ENCODE peak calls at places on chromosomes 11 and 22, in eight cellular contexts. F is amygdala; K is adipocyte; Q is activated CD4-positive, alpha-beta T cell treated with anti-CD3 and anti-CD28 coated beads for 4 hours; S is NAMALWA; L is activated T-helper 1 cell treated with anti-CD3 and anti-CD28 coated beads, Interleukin-2, amount 50 U/mL, for 16 hours; N is activated CD8-positive, alpha-beta T cell treated with anti-CD3 and anti-CD28 coated beads, Interleukin-2, amount 10 ng/mL, durations not matched to agents 7 days and 5 days; R is AG04450. O is an unnamed sample.

GRCh38 chr22:46737105-46737975 is 712 bp downstream of the CERK start:
- DNase-seq in L (peak; percentile 28), Q (peak; percentile 28), R (no peak), K (peak; percentile 71), F (no peak), N (peak; percentile 65), S (peak; percentile 69), O (peak; percentile 31)

GRCh38 chr11:74195828-74196227 is 24.7 kb downstream of the PPME1 start:
- DNase-seq in F (no peak), K (no peak), S (no peak), L (no peak), Q (no peak), N (no peak), R (no peak), O (no peak)

GRCh38 chr11:129861702-129862107 is 33.7 kb downstream of the NFRKB start:
- DNase-seq in L (no peak), F (no peak), K (peak; percentile 84), Q (no peak), S (no peak), R (peak; percentile 86), N (no peak), O (peak; percentile 89)

GRCh38 chr22:29470159-29470855 is 9.7 kb upstream of the NEFH start:
- DNase-seq in S (peak; percentile 58), Q (peak; percentile 63), N (peak; percentile 81), K (no peak), F (no peak), R (no peak), L (peak; percentile 65), O (peak; percentile 70)

GRCh38 chr11:85310479-85310878 is 316.7 kb downstream of the DLG2 start:
- DNase-seq in Q (no peak), S (peak; percentile 28), R (no peak), N (no peak), K (no peak), F (no peak), L (no peak), O (no peak)

GRCh38 chr11:77287615-77288273 is 13.7 kb downstream of the GDPD4 start:
- DNase-seq in N (no peak), S (no peak), F (no peak), L (no peak), R (peak; percentile 74), K (peak; percentile 95), Q (no peak), O (peak; percentile 56)

GRCh38 chr11:10452211-10452767 is 2.8 kb upstream of the AMPD3 start:
- DNase-seq in S (no peak), Q (no peak), F (peak; percentile 38), N (peak; percentile 15), R (no peak), K (no peak), L (no peak), O (no peak)

GRCh38 chr11:33912405-33913361 is 20.8 kb upstream of the LMO2 start:
- DNase-seq in L (no peak), Q (no peak), N (no peak), S (peak; percentile 3), F (no peak), R (peak; percentile 59), K (peak; percentile 85), O (peak; percentile 59)

GRCh38 chr11:129710423-129710822 is 105.2 kb upstream of the TMEM45B start:
- DNase-seq in F (no peak), R (no peak), K (no peak), N (no peak), Q (no peak), S (no peak), L (no peak), O (no peak)

GRCh38 chr11:61734767-61735166 is 17.7 kb upstream of the MYRF start:
- DNase-seq in K (no peak), R (no peak), F (no peak), Q (no peak), N (no peak), L (no peak), S (no peak), O (no peak)

GRCh38 chr11:116782728-116783127 is 5.1 kb downstream of the ZPR1 start:
- DNase-seq in F (no peak), Q (no peak), K (no peak), S (no peak), L (no peak), R (no peak), N (no peak), O (no peak)

GRCh38 chr11:63906585-63906984 is 10.4 kb downstream of the RCOR2 start:
- DNase-seq in L (no peak), R (no peak), Q (peak; percentile 56), N (peak; percentile 62), F (no peak), K (peak; percentile 38), S (peak; percentile 45), O (no peak)

GRCh38 chr11:57460756-57461749 is 725 bp downstream of the RTN4RL2 start:
- DNase-seq in R (no peak), L (no peak), K (no peak), F (no peak), N (no peak), S (no peak), Q (no peak), O (no peak)

GRCh38 chr11:23236846-23237550 is 376.7 kb upstream of the CCDC179 start:
- DNase-seq in N (no peak), F (no peak), L (no peak), Q (no peak), K (peak; percentile 75), S (no peak), R (peak; percentile 29), O (no peak)

GRCh38 chr11:69158301-69159152 is 2.8 kb downstream of the SMIM38 start:
- DNase-seq in S (no peak), Q (no peak), N (no peak), L (no peak), R (no peak), K (no peak), F (no peak), O (no peak)

GRCh38 chr11:70671083-70671482 is 272.8 kb downstream of the CTTN start:
- DNase-seq in L (no peak), S (no peak), K (no peak), F (no peak), R (no peak), N (no peak), Q (no peak), O (no peak)

GRCh38 chr11:34366522-34366921 is 8.7 kb upstream of the ABTB2 start:
- DNase-seq in K (no peak), R (no peak), F (no peak), S (peak; percentile 9), Q (no peak), N (no peak), L (no peak), O (no peak)

GRCh38 chr11:119169272-119169719 is 771 bp downstream of the NLRX1 start:
- DNase-seq in N (peak; percentile 55), F (no peak), S (no peak), K (peak; percentile 24), Q (no peak), R (no peak), L (no peak), O (peak; percentile 48)

GRCh38 chr22:17159504-17159951 is 451 bp upstream of the HDHD5 start:
- DNase-seq in S (no peak), R (no peak), L (peak; percentile 5), F (no peak), Q (peak; percentile 57), K (peak; percentile 35), N (peak; percentile 45), O (no peak)

GRCh38 chr11:69298778-69299461 is 5.0 kb downstream of the MYEOV start:
- DNase-seq in N (no peak), R (no peak), K (no peak), L (no peak), F (no peak), Q (no peak), S (no peak), O (no peak)

GRCh38 chr22:22745225-22746060 is 101.0 kb downstream of the GGTLC2 start:
- DNase-seq in Q (peak; percentile 17), F (no peak), S (peak; percentile 64), L (no peak), R (no peak), K (peak; percentile 29), N (peak; percentile 57), O (peak; percentile 3)

GRCh38 chr22:32339190-32340012 is 18.3 kb upstream of the RFPL3 start:
- DNase-seq in F (no peak), L (no peak), S (no peak), Q (no peak), N (no peak), R (no peak), K (no peak), O (no peak)

GRCh38 chr11:27158763-27159679 is 118.4 kb downstream of the BBOX1 start:
- DNase-seq in Q (no peak), R (peak; percentile 48), S (peak; percentile 57), K (peak; percentile 93), F (no peak), L (no peak), N (peak; percentile 21), O (peak; percentile 72)

O was measured in HTR-8/SVneo.